ENCODE peak calls at places on chromosomes 12 and 14, in five cellular contexts. X is activated CD4-positive, alpha-beta T cell treated with anti-CD3 and anti-CD28 coated beads, Interleukin-2, amount 10 ng/mL, durations not matched to agents 7 days and 5 days; W is stimulated activated CD8-positive, alpha-beta memory T cell treated with anti-CD3 and anti-CD28 coated beads, Interleukin-15, amount 100 ng/mL, for 24 hours; I is memory B cell; K is stimulated activated effector memory CD8-positive, alpha-beta T cell treated with anti-CD3 and anti-CD28 coated beads, Interleukin-12 subunit alpha, Interleukin-12 subunit beta, amount 100 ng/mL, for 72 hours. C is an unnamed sample.

GRCh38 chr12:16218934-16219718 is 58.4 kb downstream of the SLC15A5 start:
- DNase-seq in X (no peak), W (no peak), I (no peak), K (no peak), C (no peak)

GRCh38 chr12:47828967-47829482 is 9.3 kb upstream of the HDAC7 start:
- DNase-seq in X (no peak), W (no peak), I (no peak), K (no peak), C (no peak)

GRCh38 chr12:20142295-20142694 is 226.0 kb upstream of the PDE3A start:
- DNase-seq in X (no peak), W (no peak), I (no peak), K (no peak), C (no peak)

GRCh38 chr12:122097641-122098364 is 19.2 kb downstream of the MLXIP start:
- DNase-seq in X (no peak), W (no peak), I (no peak), K (no peak), C (no peak)

GRCh38 chr14:59870277-59871165 is at the start of gene RTN1:
- DNase-seq in X (peak; percentile 13), W (no peak), I (no peak), K (no peak), C (peak; percentile 68)

GRCh38 chr12:4478933-4479332 is 33.3 kb upstream of the FGF6 start:
- DNase-seq in X (no peak), W (no peak), I (no peak), K (no peak), C (no peak)

GRCh38 chr12:109258607-109259544 is 50.2 kb downstream of the FOXN4 start:
- DNase-seq in X (no peak), W (no peak), I (no peak), K (no peak), C (no peak)

GRCh38 chr12:12338528-12339168 is 11.4 kb downstream of the MANSC1 start:
- DNase-seq in X (no peak), W (no peak), I (no peak), K (no peak), C (peak; percentile 63)

GRCh38 chr14:69483765-69484443 is 624 bp upstream of the PLEKHD1 start:
- DNase-seq in X (no peak), W (no peak), I (no peak), K (no peak), C (no peak)

GRCh38 chr12:4870423-4870822 is 39.3 kb upstream of the KCNA1 start:
- DNase-seq in X (no peak), W (no peak), I (no peak), K (peak; percentile 20), C (no peak)

GRCh38 chr12:98606367-98606985 is 13.0 kb downstream of the SLC25A3 start:
- DNase-seq in X (no peak), W (no peak), I (no peak), K (no peak), C (peak; percentile 62)

GRCh38 chr12:31536672-31537071 is 54.3 kb downstream of the DENND5B start:
- DNase-seq in X (no peak), W (no peak), I (no peak), K (no peak), C (no peak)

GRCh38 chr12:71888521-71888920 is 49.0 kb downstream of the TBC1D15 start:
- DNase-seq in X (no peak), W (no peak), I (no peak), K (no peak), C (no peak)

GRCh38 chr12:104672501-104673265 is 215.9 kb downstream of the CHST11 start:
- DNase-seq in X (no peak), W (no peak), I (no peak), K (no peak), C (no peak)

GRCh38 chr14:92460916-92461579 is 52.5 kb upstream of the RIN3 start:
- DNase-seq in X (no peak), W (no peak), I (no peak), K (peak; percentile 63), C (no peak)

GRCh38 chr12:76586764-76587395 is 27.3 kb upstream of the OSBPL8 start:
- DNase-seq in X (peak; percentile 67), W (no peak), I (peak; percentile 17), K (no peak), C (peak; percentile 75)

GRCh38 chr12:68538722-68539614 is 71.7 kb upstream of the RAP1B start:
- DNase-seq in X (peak; percentile 86), W (no peak), I (no peak), K (peak; percentile 59), C (peak; percentile 39)

GRCh38 chr12:3727354-3727753 is 25.6 kb downstream of the CRACR2A start:
- DNase-seq in X (no peak), W (no peak), I (no peak), K (no peak), C (no peak)

GRCh38 chr12:121050725-121051124 is 11.7 kb upstream of the OASL start:
- DNase-seq in X (no peak), W (no peak), I (no peak), K (no peak), C (no peak)

GRCh38 chr12:74381968-74382367 is 155.7 kb upstream of the ATXN7L3B start:
- DNase-seq in X (no peak), W (no peak), I (no peak), K (no peak), C (no peak)

GRCh38 chr12:52090291-52090690 is 10.8 kb downstream of the SMIM41 start:
- DNase-seq in X (no peak), W (no peak), I (no peak), K (no peak), C (no peak)

GRCh38 chr14:20652996-20653975 is 11.8 kb upstream of the OR6S1 start:
- DNase-seq in X (peak; percentile 40), W (peak; percentile 39), I (no peak), K (peak; percentile 80), C (no peak)

GRCh38 chr12:332581-333205 is 56.4 kb downstream of the KDM5A start:
- DNase-seq in X (no peak), W (no peak), I (no peak), K (no peak), C (no peak)

GRCh38 chr12:49910331-49911212 is 6.9 kb upstream of the FAIM2 start:
- DNase-seq in X (no peak), W (no peak), I (no peak), K (no peak), C (no peak)

GRCh38 chr14:35222872-35223471 is 69.2 kb upstream of the PSMA6 start:
- DNase-seq in X (no peak), W (no peak), I (no peak), K (no peak), C (no peak)

GRCh38 chr12:69431604-69432222 is 38.5 kb upstream of the FRS2 start:
- DNase-seq in X (no peak), W (no peak), I (no peak), K (no peak), C (no peak)

GRCh38 chr14:97410667-97411286 is 613.6 kb downstream of the VRK1 start:
- DNase-seq in X (no peak), W (no peak), I (no peak), K (no peak), C (no peak)

GRCh38 chr12:112686373-112686772 is 105.2 kb upstream of the RPH3A start:
- DNase-seq in X (no peak), W (no peak), I (no peak), K (no peak), C (no peak)

GRCh38 chr14:100203962-100204834 is 34.7 kb upstream of the YY1 start:
- DNase-seq in X (no peak), W (no peak), I (no peak), K (no peak), C (no peak)

GRCh38 chr12:81998761-81999378 is 239.7 kb upstream of the PPFIA2 start:
- DNase-seq in X (no peak), W (no peak), I (no peak), K (no peak), C (no peak)

GRCh38 chr12:51183816-51184215 is 10.9 kb upstream of the TFCP2 start:
- DNase-seq in X (no peak), W (no peak), I (no peak), K (no peak), C (no peak)

GRCh38 chr12:90337018-90337417 is 618.0 kb downstream of the CCER1 start:
- DNase-seq in X (no peak), W (no peak), I (no peak), K (no peak), C (no peak)

GRCh38 chr12:110547090-110547489 is 36.0 kb downstream of the PPTC7 start:
- DNase-seq in X (no peak), W (no peak), I (no peak), K (no peak), C (no peak)

GRCh38 chr14:50232276-50232642 is 881 bp upstream of the SOS2 start:
- DNase-seq in X (no peak), W (no peak), I (no peak), K (no peak), C (no peak)

GRCh38 chr12:61282790-61283575 is 977.2 kb upstream of the USP15 start:
- DNase-seq in X (no peak), W (no peak), I (no peak), K (no peak), C (no peak)

GRCh38 chr14:77615231-77616132 is 955 bp downstream of the SPTLC2 start:
- DNase-seq in X (no peak), W (peak; percentile 3), I (peak; percentile 29), K (peak; percentile 71), C (no peak)